ENCODE peak calls at places on chromosomes 2 and 18, in nine cellular contexts. One of them, this sample, is unnamed.

GRCh38 chr2:233442028-233442310 is 87.7 kb downstream of the DGKD start:
- DNase-seq in IMR-90: no peak
- DNase-seq in ovary: no peak
- DNase-seq in adrenal gland: no peak
- DNase-seq in NB4: no peak
- DNase-seq in Peyer's patch: peak
- DNase-seq in heart left ventricle: no peak
- DNase-seq in transverse colon: no peak
- DNase-seq in thyroid gland: peak
- DNase-seq in this sample: no peak

GRCh38 chr2:216691210-216691741 is 4.1 kb downstream of the IGFBP5 start:
- DNase-seq in ovary: peak
- DNase-seq in transverse colon: peak
- DNase-seq in Peyer's patch: no peak
- DNase-seq in IMR-90: peak
- DNase-seq in thyroid gland: peak
- DNase-seq in adrenal gland: peak
- DNase-seq in heart left ventricle: peak
- DNase-seq in NB4: peak
- DNase-seq in this sample: peak

GRCh38 chr18:32389191-32389590 is 81.5 kb downstream of the GAREM1 start:
- DNase-seq in heart left ventricle: no peak
- DNase-seq in thyroid gland: no peak
- DNase-seq in NB4: no peak
- DNase-seq in transverse colon: no peak
- DNase-seq in ovary: no peak
- DNase-seq in adrenal gland: no peak
- DNase-seq in IMR-90: no peak
- DNase-seq in Peyer's patch: no peak
- DNase-seq in this sample: no peak

GRCh38 chr2:424306-425172 is 136.6 kb upstream of the ALKAL2 start:
- DNase-seq in heart left ventricle: no peak
- DNase-seq in ovary: no peak
- DNase-seq in NB4: no peak
- DNase-seq in Peyer's patch: no peak
- DNase-seq in transverse colon: no peak
- DNase-seq in thyroid gland: no peak
- DNase-seq in adrenal gland: no peak
- DNase-seq in IMR-90: no peak
- DNase-seq in this sample: no peak

GRCh38 chr2:46913471-46914381 is 1.9 kb downstream of the MCFD2 start:
- DNase-seq in IMR-90: peak
- DNase-seq in ovary: peak
- DNase-seq in transverse colon: peak
- DNase-seq in NB4: peak
- DNase-seq in adrenal gland: peak
- DNase-seq in thyroid gland: peak
- DNase-seq in Peyer's patch: no peak
- DNase-seq in heart left ventricle: no peak
- DNase-seq in this sample: no peak

GRCh38 chr2:68303033-68303901 is 16.5 kb downstream of the CNRIP1 start:
- DNase-seq in heart left ventricle: no peak
- DNase-seq in transverse colon: no peak
- DNase-seq in NB4: no peak
- DNase-seq in ovary: no peak
- DNase-seq in adrenal gland: no peak
- DNase-seq in Peyer's patch: no peak
- DNase-seq in thyroid gland: no peak
- DNase-seq in IMR-90: peak
- DNase-seq in this sample: no peak

GRCh38 chr18:63286926-63287325 is 32.6 kb downstream of the BCL2 start:
- DNase-seq in ovary: no peak
- DNase-seq in NB4: no peak
- DNase-seq in adrenal gland: no peak
- DNase-seq in heart left ventricle: no peak
- DNase-seq in IMR-90: no peak
- DNase-seq in thyroid gland: no peak
- DNase-seq in transverse colon: no peak
- DNase-seq in Peyer's patch: no peak
- DNase-seq in this sample: no peak

GRCh38 chr2:104846955-104847820 is 6.7 kb upstream of the POU3F3 start:
- DNase-seq in IMR-90: no peak
- DNase-seq in NB4: no peak
- DNase-seq in adrenal gland: no peak
- DNase-seq in Peyer's patch: no peak
- DNase-seq in thyroid gland: no peak
- DNase-seq in ovary: no peak
- DNase-seq in transverse colon: no peak
- DNase-seq in heart left ventricle: no peak
- DNase-seq in this sample: no peak

GRCh38 chr18:31661965-31662364 is 22.4 kb downstream of the B4GALT6 start:
- DNase-seq in NB4: no peak
- DNase-seq in adrenal gland: no peak
- DNase-seq in thyroid gland: no peak
- DNase-seq in ovary: no peak
- DNase-seq in IMR-90: peak
- DNase-seq in heart left ventricle: no peak
- DNase-seq in transverse colon: no peak
- DNase-seq in Peyer's patch: no peak
- DNase-seq in this sample: no peak

GRCh38 chr2:110729106-110729505 is 3.3 kb upstream of the ACOXL start:
- DNase-seq in transverse colon: no peak
- DNase-seq in thyroid gland: no peak
- DNase-seq in Peyer's patch: no peak
- DNase-seq in ovary: no peak
- DNase-seq in NB4: no peak
- DNase-seq in adrenal gland: no peak
- DNase-seq in heart left ventricle: no peak
- DNase-seq in IMR-90: no peak
- DNase-seq in this sample: no peak

GRCh38 chr2:152555048-152555447 is 162.2 kb downstream of the PRPF40A start:
- DNase-seq in ovary: no peak
- DNase-seq in transverse colon: no peak
- DNase-seq in heart left ventricle: no peak
- DNase-seq in NB4: peak
- DNase-seq in adrenal gland: no peak
- DNase-seq in IMR-90: no peak
- DNase-seq in Peyer's patch: no peak
- DNase-seq in thyroid gland: no peak
- DNase-seq in this sample: no peak

GRCh38 chr2:200089040-200089755 is 133.8 kb downstream of the MAIP1 start:
- DNase-seq in NB4: no peak
- DNase-seq in thyroid gland: no peak
- DNase-seq in IMR-90: peak
- DNase-seq in heart left ventricle: no peak
- DNase-seq in Peyer's patch: no peak
- DNase-seq in transverse colon: no peak
- DNase-seq in ovary: no peak
- DNase-seq in adrenal gland: no peak
- DNase-seq in this sample: no peak

GRCh38 chr18:13528739-13529392 is 197.5 kb downstream of the FAM210A start:
- DNase-seq in adrenal gland: peak
- DNase-seq in thyroid gland: no peak
- DNase-seq in ovary: no peak
- DNase-seq in IMR-90: no peak
- DNase-seq in NB4: no peak
- DNase-seq in Peyer's patch: no peak
- DNase-seq in heart left ventricle: no peak
- DNase-seq in transverse colon: no peak
- DNase-seq in this sample: no peak

GRCh38 chr2:241873081-241873802 is 3.7 kb downstream of the RTP5 start:
- DNase-seq in heart left ventricle: no peak
- DNase-seq in adrenal gland: no peak
- DNase-seq in IMR-90: no peak
- DNase-seq in thyroid gland: no peak
- DNase-seq in Peyer's patch: no peak
- DNase-seq in NB4: no peak
- DNase-seq in transverse colon: no peak
- DNase-seq in ovary: no peak
- DNase-seq in this sample: no peak

GRCh38 chr2:144607899-144608477 is 88.1 kb upstream of the ZEB2 start:
- DNase-seq in ovary: no peak
- DNase-seq in IMR-90: peak
- DNase-seq in transverse colon: peak
- DNase-seq in adrenal gland: peak
- DNase-seq in heart left ventricle: peak
- DNase-seq in NB4: peak
- DNase-seq in Peyer's patch: no peak
- DNase-seq in thyroid gland: no peak
- DNase-seq in this sample: no peak

GRCh38 chr2:159285929-159286708 is at the start of gene WDSUB1:
- DNase-seq in IMR-90: peak
- DNase-seq in ovary: peak
- DNase-seq in thyroid gland: peak
- DNase-seq in transverse colon: peak
- DNase-seq in Peyer's patch: peak
- DNase-seq in heart left ventricle: peak
- DNase-seq in adrenal gland: peak
- DNase-seq in NB4: peak
- DNase-seq in this sample: peak
- TF ChIP-seq CTCF in IMR-90: no peak
- TF ChIP-seq CTCF in ovary: no peak
- TF ChIP-seq CTCF in thyroid gland: no peak
- TF ChIP-seq CTCF in transverse colon: no peak
- TF ChIP-seq CTCF in Peyer's patch: no peak
- TF ChIP-seq CTCF in heart left ventricle: no peak
- TF ChIP-seq CTCF in adrenal gland: no peak
- TF ChIP-seq CTCF in NB4: no peak
- TF ChIP-seq CTCF in this sample: no peak

DNA sequence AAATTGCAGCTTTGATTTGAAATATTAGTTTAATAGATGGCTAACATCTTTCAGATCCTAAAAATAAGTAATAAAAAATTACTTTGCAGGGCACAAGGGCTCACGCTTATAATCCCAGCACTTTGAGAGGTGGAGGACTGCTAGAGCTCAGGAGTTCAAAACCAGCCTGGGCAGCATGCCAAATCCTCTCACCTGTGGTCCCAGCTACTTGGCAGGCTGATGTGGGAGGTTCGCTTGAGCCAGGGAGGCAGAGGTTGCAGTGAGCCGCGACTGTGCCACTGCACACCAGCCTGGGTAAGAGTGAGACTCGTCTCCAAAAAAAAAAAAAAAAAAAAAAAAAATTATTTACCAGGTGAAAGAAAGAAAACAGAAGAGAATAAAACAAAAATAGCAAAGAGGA is 449.8 kb downstream of the NRXN1 start:
- DNase-seq in transverse colon: no peak
- DNase-seq in Peyer's patch: no peak
- DNase-seq in adrenal gland: no peak
- DNase-seq in thyroid gland: peak
- DNase-seq in ovary: no peak
- DNase-seq in NB4: no peak
- DNase-seq in heart left ventricle: no peak
- DNase-seq in IMR-90: no peak
- DNase-seq in this sample: no peak
- TF ChIP-seq POLR2A in transverse colon: no peak
- TF ChIP-seq POLR2A in Peyer's patch: no peak
- TF ChIP-seq POLR2A in adrenal gland: no peak
- TF ChIP-seq POLR2A in thyroid gland: no peak
- TF ChIP-seq POLR2A in ovary: no peak
- TF ChIP-seq POLR2A in NB4: no peak
- TF ChIP-seq POLR2A in heart left ventricle: no peak
- TF ChIP-seq POLR2A in IMR-90: no peak
- TF ChIP-seq POLR2A in this sample: no peak

DNA sequence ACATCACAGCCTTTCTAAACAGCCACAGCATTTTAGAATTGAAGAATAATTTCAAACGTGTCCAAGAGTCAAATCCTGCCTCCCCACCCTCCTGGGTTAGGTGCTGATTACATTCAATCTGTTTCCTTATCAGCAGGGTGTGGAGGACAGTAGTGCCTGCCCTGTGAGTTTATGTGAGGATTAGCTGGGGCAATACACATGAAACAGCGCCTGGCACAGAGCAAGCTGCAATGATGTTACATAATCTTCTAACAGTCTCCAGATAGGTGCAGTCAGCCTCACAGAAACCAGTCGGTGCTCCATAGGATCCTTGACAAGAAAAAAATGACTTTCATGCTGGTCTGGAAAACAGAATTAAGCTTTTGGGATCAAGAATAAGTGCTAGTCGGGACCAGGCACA is 91.7 kb upstream of the ITGA6 start:
- DNase-seq in heart left ventricle: no peak
- DNase-seq in Peyer's patch: peak
- DNase-seq in NB4: peak
- DNase-seq in adrenal gland: no peak
- DNase-seq in transverse colon: peak
- DNase-seq in ovary: no peak
- DNase-seq in IMR-90: no peak
- DNase-seq in thyroid gland: no peak
- DNase-seq in this sample: no peak
- H3K4me3 ChIP-seq in heart left ventricle: no peak
- H3K4me3 ChIP-seq in Peyer's patch: no peak
- H3K4me3 ChIP-seq in NB4: no peak
- H3K4me3 ChIP-seq in adrenal gland: no peak
- H3K4me3 ChIP-seq in transverse colon: no peak
- H3K4me3 ChIP-seq in ovary: no peak
- H3K4me3 ChIP-seq in IMR-90: no peak
- H3K4me3 ChIP-seq in thyroid gland: no peak
- H3K4me3 ChIP-seq in this sample: no peak

GRCh38 chr2:69988086-69988635 is 26.7 kb upstream of the ASPRV1 start:
- DNase-seq in NB4: no peak
- DNase-seq in thyroid gland: no peak
- DNase-seq in heart left ventricle: no peak
- DNase-seq in adrenal gland: no peak
- DNase-seq in Peyer's patch: no peak
- DNase-seq in ovary: no peak
- DNase-seq in transverse colon: no peak
- DNase-seq in IMR-90: no peak
- DNase-seq in this sample: no peak

GRCh38 chr2:69989017-69989416 is 27.6 kb upstream of the ASPRV1 start:
- DNase-seq in transverse colon: peak
- DNase-seq in ovary: no peak
- DNase-seq in IMR-90: no peak
- DNase-seq in thyroid gland: peak
- DNase-seq in NB4: no peak
- DNase-seq in heart left ventricle: no peak
- DNase-seq in Peyer's patch: no peak
- DNase-seq in adrenal gland: no peak
- DNase-seq in this sample: no peak

GRCh38 chr2:69983392-69983791 is 22.0 kb upstream of the ASPRV1 start:
- DNase-seq in thyroid gland: no peak
- DNase-seq in Peyer's patch: no peak
- DNase-seq in adrenal gland: no peak
- DNase-seq in heart left ventricle: no peak
- DNase-seq in ovary: no peak
- DNase-seq in IMR-90: no peak
- DNase-seq in transverse colon: no peak
- DNase-seq in NB4: no peak
- DNase-seq in this sample: no peak

GRCh38 chr2:69986691-69987090 is 25.3 kb upstream of the ASPRV1 start:
- DNase-seq in transverse colon: no peak
- DNase-seq in thyroid gland: no peak
- DNase-seq in heart left ventricle: no peak
- DNase-seq in ovary: no peak
- DNase-seq in Peyer's patch: no peak
- DNase-seq in NB4: no peak
- DNase-seq in adrenal gland: no peak
- DNase-seq in IMR-90: no peak
- DNase-seq in this sample: no peak

DNA sequence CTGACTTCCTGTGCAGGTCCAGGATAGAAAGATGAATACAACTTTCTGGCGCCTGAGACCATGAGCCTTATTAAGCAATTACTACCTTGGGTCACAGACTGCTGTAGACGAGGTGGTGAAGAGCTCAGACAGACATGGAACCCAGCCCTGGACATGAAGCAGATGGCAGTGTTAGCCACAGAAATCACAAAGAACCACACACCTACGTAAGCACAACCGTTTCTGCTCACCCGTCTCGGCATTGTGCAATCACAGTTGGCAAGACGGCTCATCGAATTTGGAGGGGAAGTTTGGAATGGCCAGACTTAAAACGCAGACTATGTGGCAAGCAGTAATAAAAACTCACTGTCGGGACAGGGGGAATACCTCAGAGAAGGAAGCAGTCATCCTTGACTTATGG is 24.3 kb upstream of the ASPRV1 start:
- DNase-seq in heart left ventricle: peak
- DNase-seq in ovary: no peak
- DNase-seq in adrenal gland: peak
- DNase-seq in IMR-90: no peak
- DNase-seq in transverse colon: peak
- DNase-seq in thyroid gland: peak
- DNase-seq in Peyer's patch: no peak
- DNase-seq in NB4: peak
- DNase-seq in this sample: peak
- TF ChIP-seq CTCF in heart left ventricle: no peak
- TF ChIP-seq CTCF in ovary: no peak
- TF ChIP-seq CTCF in adrenal gland: no peak
- TF ChIP-seq CTCF in IMR-90: no peak
- TF ChIP-seq CTCF in transverse colon: no peak
- TF ChIP-seq CTCF in thyroid gland: peak
- TF ChIP-seq CTCF in Peyer's patch: no peak
- TF ChIP-seq CTCF in NB4: no peak
- TF ChIP-seq CTCF in this sample: no peak